ENCODE peak calls at places on chromosomes 11 and 22, in six cellular contexts. L is GM12878, J is WTC11, V is HCT116, F is HEK293T, U is HepG2. X is an unnamed sample.

GRCh38 chr11:119368121-119369034 is 13.1 kb downstream of the USP2 start:
- DNase-seq in L (no peak), J (no peak), V (no peak), F (no peak), U (peak; percentile 93), X (no peak)

GRCh38 chr11:96474263-96474662 is 84.5 kb downstream of the JRKL start:
- DNase-seq in L (no peak), J (no peak), V (no peak), F (no peak), U (no peak), X (no peak)

GRCh38 chr11:60874421-60875365 is 7.4 kb downstream of the ZP1 start:
- DNase-seq in L (no peak), J (no peak), V (no peak), F (no peak), U (no peak), X (no peak)

GRCh38 chr22:20437253-20438065 is at the start of gene SCARF2:
- DNase-seq in L (no peak), J (peak; percentile 74), V (no peak), F (peak; percentile 87), U (no peak), X (no peak)

GRCh38 chr22:49433717-49434611 is 393.7 kb downstream of the BRD1 start:
- DNase-seq in L (no peak), J (peak; percentile 67), V (no peak), F (peak; percentile 25), U (peak; percentile 10), X (peak; percentile 74)

GRCh38 chr11:9906043-9906791 is 242.3 kb downstream of the SWAP70 start:
- DNase-seq in L (no peak), J (no peak), V (peak; percentile 67), F (no peak), U (peak; percentile 56), X (no peak)

GRCh38 chr22:30872282-30873041 is 96.1 kb downstream of the MORC2 start:
- DNase-seq in L (no peak), J (no peak), V (no peak), F (no peak), U (no peak), X (no peak)

GRCh38 chr11:64874308-64874707 is 4.1 kb downstream of the EHD1 start:
- DNase-seq in L (no peak), J (no peak), V (no peak), F (no peak), U (no peak), X (no peak)

GRCh38 chr11:76153609-76153949 is 52.7 kb downstream of the WNT11 start:
- DNase-seq in L (no peak), J (no peak), V (no peak), F (no peak), U (peak; percentile 49), X (no peak)

GRCh38 chr11:17267576-17267975 is 9.0 kb upstream of the NUCB2 start:
- DNase-seq in L (no peak), J (no peak), V (peak; percentile 99), F (no peak), U (no peak), X (no peak)

GRCh38 chr11:14329702-14330101 is 29.3 kb downstream of the RRAS2 start:
- DNase-seq in L (no peak), J (no peak), V (no peak), F (no peak), U (no peak), X (no peak)

GRCh38 chr11:74570266-74571061 is 21.9 kb upstream of the POLD3 start:
- DNase-seq in L (no peak), J (peak; percentile 53), V (peak; percentile 48), F (peak; percentile 72), U (peak; percentile 57), X (peak; percentile 50)

GRCh38 chr11:7651700-7652099 is 21.6 kb downstream of the CYB5R2 start:
- DNase-seq in L (no peak), J (no peak), V (no peak), F (no peak), U (no peak), X (no peak)

DNA sequence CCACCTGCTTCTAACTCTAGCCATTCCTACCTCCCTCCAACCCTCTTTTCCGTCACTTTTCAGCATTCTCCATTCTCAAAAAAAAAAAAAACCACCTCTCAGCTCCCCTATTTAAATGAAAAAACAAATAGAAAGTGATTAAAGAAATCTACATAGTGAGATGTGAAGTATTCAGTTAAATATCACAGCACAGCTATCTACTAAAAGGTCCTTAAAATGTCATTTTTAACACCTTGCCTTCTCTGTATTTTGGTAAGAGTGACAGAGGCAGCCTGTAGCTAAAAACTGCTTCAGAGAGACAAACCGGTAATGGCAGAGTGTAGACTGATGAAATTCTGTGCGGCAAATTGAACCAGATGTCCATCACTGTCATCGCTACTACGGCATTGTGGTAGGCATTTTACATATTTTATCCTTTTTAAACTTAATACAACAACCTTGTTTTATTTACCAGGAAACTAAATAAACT is 346 bp upstream of the ALG9 start:
- DNase-seq in L (no peak), J (no peak), V (no peak), F (no peak), U (no peak), X (no peak)
- TF ChIP-seq SP1 in L (no peak), J (no peak), V (no peak), F (no peak), U (no peak), X (no peak)

DNA sequence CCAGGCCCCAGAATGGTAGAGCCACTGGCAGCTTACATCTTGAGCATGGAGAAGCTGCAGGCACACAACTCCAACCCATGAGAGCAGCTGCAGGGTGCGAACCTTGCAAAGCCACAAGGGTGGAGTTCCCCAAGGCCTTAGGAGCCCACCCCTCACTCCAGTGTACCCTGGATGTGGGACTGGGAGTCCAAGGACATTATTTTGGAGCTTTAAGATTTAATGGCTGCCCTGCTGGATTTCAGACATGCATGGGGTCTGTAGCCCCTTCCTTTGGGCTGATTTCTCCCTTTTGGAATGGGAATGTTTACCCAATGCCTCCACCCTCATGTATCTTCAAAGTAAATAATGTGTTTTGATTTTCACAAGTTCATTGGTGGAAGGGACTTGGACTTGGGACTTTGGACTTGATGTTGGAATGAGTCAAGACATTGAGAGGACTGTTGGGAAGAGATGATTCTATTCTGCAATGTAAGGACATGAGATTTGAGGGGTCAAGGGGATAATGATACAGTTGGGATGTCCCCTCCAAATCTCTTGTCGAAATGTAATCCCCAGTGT is 1.1 kb upstream of the KRTAP5-7 start:
- DNase-seq in L (no peak), J (no peak), V (no peak), F (no peak), U (peak; percentile 75), X (peak; percentile 14)
- TF ChIP-seq SP1 in L (no peak), J (no peak), V (no peak), F (no peak), U (no peak), X (no peak)

DNA sequence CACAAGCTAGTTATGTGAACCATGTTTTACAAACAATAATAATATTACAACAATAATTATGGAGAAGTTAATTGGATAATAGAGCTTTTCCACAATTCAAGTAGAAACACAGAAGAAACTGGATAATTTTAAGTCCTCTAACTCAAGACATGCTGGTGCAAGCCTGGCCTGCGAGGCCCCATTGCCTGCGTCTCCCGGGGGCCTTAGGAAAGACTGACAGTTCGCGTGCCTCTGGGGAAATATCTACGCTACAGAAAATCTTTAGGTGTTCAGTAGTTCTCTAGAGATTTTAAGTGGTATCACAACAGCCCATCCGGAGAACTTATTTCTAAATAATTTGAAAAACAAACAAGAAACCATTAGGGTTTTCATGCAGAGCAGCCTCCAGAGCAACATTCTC is 23.2 kb downstream of the GAL start:
- DNase-seq in L (no peak), J (no peak), V (no peak), F (no peak), U (no peak), X (no peak)
- TF ChIP-seq SP1 in L (no peak), J (no peak), V (no peak), F (no peak), U (no peak), X (no peak)

GRCh38 chr11:28518825-28519224 is 410.6 kb downstream of the METTL15 start:
- DNase-seq in L (no peak), J (no peak), V (no peak), F (no peak), U (no peak), X (no peak)

GRCh38 chr11:28524098-28524497 is 415.9 kb downstream of the METTL15 start:
- DNase-seq in L (no peak), J (no peak), V (no peak), F (no peak), U (no peak), X (no peak)

GRCh38 chr11:28520291-28520690 is 412.1 kb downstream of the METTL15 start:
- DNase-seq in L (no peak), J (no peak), V (no peak), F (no peak), U (no peak), X (no peak)

GRCh38 chr11:28517621-28518020 is 409.4 kb downstream of the METTL15 start:
- DNase-seq in L (no peak), J (no peak), V (no peak), F (no peak), U (no peak), X (no peak)

DNA sequence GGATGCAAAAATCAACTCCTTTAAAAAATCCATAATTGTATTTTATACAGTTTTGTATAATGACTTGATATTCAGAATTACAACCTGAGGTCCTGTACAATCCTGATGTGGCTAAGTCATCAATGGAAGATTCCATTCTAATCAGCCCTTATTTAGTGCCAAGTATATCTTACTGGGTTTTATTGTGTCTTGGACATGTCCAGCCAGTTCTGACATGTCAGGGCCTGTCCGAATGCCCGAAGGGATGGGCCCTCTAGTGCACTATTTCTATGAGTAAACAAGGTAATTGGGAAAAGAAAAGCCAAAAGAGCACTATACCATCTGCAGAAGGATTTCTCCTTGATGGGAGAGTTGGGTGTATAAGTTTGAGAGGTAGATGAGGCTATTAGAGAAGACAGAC is 412.9 kb downstream of the METTL15 start:
- DNase-seq in L (no peak), J (no peak), V (no peak), F (no peak), U (no peak), X (no peak)
- TF ChIP-seq SP1 in L (no peak), J (no peak), V (no peak), F (no peak), U (no peak), X (no peak)

GRCh38 chr11:121521145-121522042 is 68.6 kb upstream of the SORL1-AS1 start:
- DNase-seq in L (peak; percentile 38), J (no peak), V (no peak), F (no peak), U (no peak), X (no peak)
- TF ChIP-seq SP1 in L (no peak), J (no peak), V (no peak), F (no peak), U (no peak), X (no peak)

X was measured in H1.